ENCODE peak calls at places on chromosomes 11 and 22, in five cellular contexts. K, B, U, P and Q are unnamed samples.

GRCh38 chr22:24140357-24140756 is 40.9 kb upstream of the SUSD2 start:
- DNase-seq in B (no peak), K (no peak), U (no peak), P (no peak), Q (no peak)

GRCh38 chr11:22920939-22921565 is 60.8 kb upstream of the CCDC179 start:
- DNase-seq in K (no peak), U (no peak), P (no peak), B (peak), Q (no peak)

GRCh38 chr22:49517211-49517610 is 310.5 kb downstream of the BRD1 start:
- DNase-seq in U (no peak), B (no peak), P (no peak), K (no peak), Q (no peak)

GRCh38 chr22:33116846-33117547 is 58.8 kb upstream of the SYN3 start:
- DNase-seq in K (no peak), B (no peak), U (no peak), P (no peak), Q (no peak)

GRCh38 chr11:29996016-29996415 is 20.8 kb downstream of the KCNA4 start:
- DNase-seq in B (no peak), K (no peak), U (no peak), P (no peak), Q (no peak)

GRCh38 chr22:47127441-47127871 is 365.0 kb downstream of the TBC1D22A start:
- DNase-seq in B (no peak), K (no peak), U (no peak), P (no peak), Q (no peak)

GRCh38 chr11:62830904-62831519 is 839 bp downstream of the STX5 start:
- DNase-seq in K (no peak), P (no peak), B (no peak), U (no peak), Q (no peak)

GRCh38 chr22:23553922-23554870 is 25.9 kb downstream of the IGLL1 start:
- DNase-seq in K (no peak), B (no peak), P (no peak), U (no peak), Q (no peak)

GRCh38 chr11:65414776-65415498 is 7.7 kb upstream of the NEAT1 start:
- DNase-seq in P (no peak), K (no peak), U (no peak), B (no peak), Q (no peak)

GRCh38 chr11:72144807-72145565 is 9.5 kb downstream of the FOLR3 start:
- DNase-seq in B (peak), K (no peak), U (no peak), P (no peak), Q (no peak)

GRCh38 chr22:32389685-32390084 is 22.4 kb downstream of the RTCB start:
- DNase-seq in K (no peak), U (no peak), B (no peak), P (no peak), Q (no peak)

GRCh38 chr11:15035283-15035682 is 38.1 kb upstream of the CALCB start:
- DNase-seq in U (no peak), K (no peak), P (no peak), B (no peak), Q (no peak)

GRCh38 chr11:101944896-101945295 is 28.6 kb upstream of the ANGPTL5 start:
- DNase-seq in P (no peak), B (no peak), U (no peak), K (no peak), Q (no peak)

GRCh38 chr22:19679476-19680099 is 34.7 kb upstream of the SEPTIN5 start:
- DNase-seq in P (peak), U (peak), K (peak), B (no peak), Q (peak)

GRCh38 chr11:5151713-5152153 is 2.8 kb downstream of the OR52A1 start:
- DNase-seq in U (no peak), K (no peak), B (no peak), P (no peak), Q (no peak)

GRCh38 chr22:20084547-20085413 is 4.7 kb downstream of the DGCR8 start:
- DNase-seq in P (peak), B (no peak), K (no peak), U (no peak), Q (no peak)

GRCh38 chr11:66639066-66639813 is 737 bp downstream of the RBM4 start:
- DNase-seq in K (no peak), U (no peak), P (no peak), B (no peak), Q (no peak)

GRCh38 chr11:4636136-4636535 is 1.1 kb upstream of the OR51D1 start:
- DNase-seq in P (no peak), U (no peak), K (no peak), B (no peak), Q (no peak)

GRCh38 chr11:69931060-69931910 is 112.1 kb upstream of the FGF3 start:
- DNase-seq in U (no peak), P (no peak), B (no peak), K (no peak), Q (no peak)

GRCh38 chr22:33919591-33920501 is at the start of gene LARGE1:
- DNase-seq in P (peak), U (peak), K (no peak), B (no peak), Q (peak)

GRCh38 chr22:30822216-30823014 is 127.7 kb downstream of the OSBP2 start:
- DNase-seq in U (no peak), P (no peak), B (no peak), K (no peak), Q (no peak)

GRCh38 chr11:10294289-10294953 is 402 bp upstream of the SBF2 start:
- DNase-seq in K (no peak), P (no peak), B (peak), U (no peak), Q (peak)

GRCh38 chr11:63908631-63909491 is 8.1 kb downstream of the RCOR2 start:
- DNase-seq in B (no peak), K (no peak), U (no peak), P (no peak), Q (no peak)

GRCh38 chr11:17267576-17267975 is 9.0 kb upstream of the NUCB2 start:
- DNase-seq in K (no peak), P (no peak), U (no peak), B (no peak), Q (no peak)

GRCh38 chr22:19068784-19069271 is 53.4 kb downstream of the DGCR2 start:
- DNase-seq in B (no peak), P (no peak), K (no peak), U (no peak), Q (no peak)

GRCh38 chr11:106156290-106156937 is 79.0 kb downstream of the AASDHPPT start:
- DNase-seq in B (peak), U (no peak), P (peak), K (no peak), Q (no peak)

GRCh38 chr11:27095050-27095449 is 54.4 kb downstream of the BBOX1 start:
- DNase-seq in U (no peak), K (no peak), B (no peak), P (no peak), Q (no peak)

GRCh38 chr22:22424956-22425355 is 83.6 kb downstream of the ZNF280B start:
- DNase-seq in P (no peak), K (no peak), B (no peak), U (no peak), Q (no peak)

GRCh38 chr22:44143596-44143995 is 37.1 kb upstream of the PARVG start:
- DNase-seq in U (no peak), B (no peak), P (no peak), K (no peak), Q (no peak)

GRCh38 chr11:72776117-72776843 is 17.6 kb downstream of the STARD10 start:
- DNase-seq in P (peak), B (no peak), K (no peak), U (no peak), Q (no peak)

GRCh38 chr22:19118601-19118880 is 3.7 kb downstream of the DGCR2 start:
- DNase-seq in P (no peak), B (no peak), K (no peak), U (no peak), Q (no peak)

GRCh38 chr11:70746351-70746750 is 348.0 kb downstream of the CTTN start:
- DNase-seq in U (no peak), P (no peak), K (no peak), B (no peak), Q (no peak)

GRCh38 chr11:8309862-8310261 is 46.2 kb upstream of the LMO1 start:
- DNase-seq in P (no peak), K (no peak), B (no peak), U (no peak), Q (no peak)
- TF ChIP-seq CTCF in P (no peak), K (no peak), B (no peak), U (no peak), Q (no peak)

GRCh38 chr11:115912484-115912945 is 408.3 kb upstream of the CADM1 start:
- DNase-seq in P (no peak), B (no peak), K (no peak), U (peak), Q (no peak)
- TF ChIP-seq CTCF in P (no peak), B (no peak), K (no peak), U (peak), Q (no peak)

GRCh38 chr11:12363373-12363772 is 14.0 kb upstream of the PARVA start:
- DNase-seq in U (no peak), K (no peak), P (no peak), B (no peak), Q (no peak)
- TF ChIP-seq CTCF in U (no peak), K (no peak), P (no peak), B (no peak), Q (no peak)

GRCh38 chr11:47269829-47270305 is at the start of gene MADD:
- DNase-seq in B (no peak), U (peak), K (peak), P (peak), Q (peak)

GRCh38 chr11:47268448-47269001 is 1.4 kb upstream of the MADD start:
- DNase-seq in B (no peak), K (no peak), U (no peak), P (no peak), Q (no peak)

GRCh38 chr11:47270331-47271271 is 668 bp downstream of the MADD start:
- DNase-seq in U (peak), K (no peak), B (no peak), P (no peak), Q (no peak)

GRCh38 chr11:47267858-47268257 is 2.1 kb upstream of the MADD start:
- DNase-seq in K (no peak), P (no peak), B (no peak), U (no peak), Q (no peak)

GRCh38 chr11:47269002-47269828 is 718 bp upstream of the MADD start:
- DNase-seq in P (peak), U (peak), B (no peak), K (peak), Q (peak)
- TF ChIP-seq CTCF in P (no peak), U (no peak), B (peak), K (no peak), Q (no peak)